ENCODE peak calls at places on chromosome X, in eight cellular contexts. N, P, C, R, Y, I, K and F are unnamed samples. For H3K36me3, the result is how much of the 10 kb centered on the place peaks cover.

GRCh38 chrX:129726307-129727111 is 12.3 kb upstream of the XPNPEP2 start:
- DNase-seq in R (peak), P (peak), Y (peak), N (peak), I (peak), K (no peak), C (no peak), F (peak)

GRCh38 chrX:18871970-18872369 is 111.9 kb downstream of the PHKA2 start:
- DNase-seq in C (no peak), N (no peak), K (no peak), I (no peak), Y (no peak), P (no peak), R (no peak), F (no peak)

GRCh38 chrX:9269134-9269533 is 195.7 kb upstream of the TBL1X start:
- DNase-seq in Y (no peak), I (no peak), K (no peak), N (no peak), P (no peak), R (no peak), C (no peak), F (no peak)

GRCh38 chrX:11190745-11191510 is 79.8 kb downstream of the HCCS start:
- DNase-seq in P (no peak), I (no peak), R (no peak), N (no peak), K (no peak), Y (no peak), C (no peak), F (peak)

GRCh38 chrX:41616935-41617334 is 71.8 kb upstream of the GPR34 start:
- DNase-seq in I (no peak), P (no peak), C (no peak), K (no peak), Y (no peak), R (no peak), N (no peak), F (no peak)

GRCh38 chrX:97672608-97673007 is 788.9 kb downstream of the RPA4 start:
- DNase-seq in P (no peak), Y (no peak), N (no peak), K (no peak), C (no peak), R (no peak), I (no peak), F (no peak)

GRCh38 chrX:38138157-38138556 is 82.5 kb downstream of the SRPX start:
- DNase-seq in K (no peak), Y (no peak), I (no peak), C (no peak), P (no peak), R (no peak), N (no peak), F (no peak)

GRCh38 chrX:258291-259040 is 22.7 kb upstream of the PLCXD1 start:
- DNase-seq in N (no peak), P (no peak), C (no peak), R (no peak), K (peak), Y (no peak), I (no peak), F (no peak)

GRCh38 chrX:48083212-48083611 is 11.8 kb upstream of the ZNF630 start:
- DNase-seq in K (no peak), I (peak), R (peak), P (peak), Y (peak), C (no peak), N (peak), F (peak)

GRCh38 chrX:71178908-71179307 is 34.3 kb downstream of the NLGN3 start:
- DNase-seq in R (no peak), I (peak), C (peak), K (no peak), Y (peak), N (peak), P (peak), F (peak)

GRCh38 chrX:47723083-47723482 is 64.1 kb upstream of the UXT start:
- DNase-seq in P (no peak), K (no peak), N (no peak), I (no peak), C (no peak), R (no peak), Y (no peak), F (no peak)

DNA sequence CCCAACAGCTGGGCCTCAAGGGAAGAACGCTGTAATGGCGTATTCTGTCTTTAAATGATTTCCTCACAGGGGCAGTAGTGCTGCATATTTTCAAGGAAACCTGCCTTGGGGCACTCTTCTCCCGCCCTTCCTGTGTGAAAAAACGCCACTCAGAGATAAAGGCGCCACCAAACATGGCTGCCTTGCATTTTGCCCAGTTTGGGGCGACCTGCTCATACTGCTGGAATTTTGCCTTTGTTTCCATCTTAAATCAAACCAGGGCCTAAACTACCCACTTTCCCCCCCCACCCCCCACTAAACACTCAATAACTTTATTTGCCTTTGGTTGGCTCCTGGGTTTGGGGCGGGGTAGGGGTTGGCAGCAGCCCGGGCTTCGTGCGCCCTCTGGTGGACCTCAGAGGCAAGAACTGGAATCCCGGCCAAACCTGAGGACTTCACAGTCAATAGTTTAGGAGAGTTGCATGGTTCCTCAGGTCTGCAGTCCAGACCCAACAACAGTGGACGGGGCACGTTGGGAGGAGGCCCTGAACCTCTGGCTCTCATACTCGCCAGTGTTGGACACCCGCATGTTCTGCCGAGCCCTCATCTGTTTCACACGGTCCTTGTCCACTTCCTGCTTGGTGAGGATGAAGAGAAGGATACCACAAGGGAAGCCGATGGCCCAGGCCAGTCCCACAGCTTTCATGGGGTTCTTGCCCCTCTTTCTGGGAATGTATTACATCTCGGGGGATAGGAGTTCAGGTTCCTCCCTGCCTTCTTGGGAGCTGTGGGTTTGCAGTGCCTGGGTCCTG is 220.1 kb upstream of the STK26 start:
- DNase-seq in R (no peak), P (no peak), K (no peak), N (no peak), C (peak), I (peak), Y (no peak), F (no peak)
- H3K4me3 ChIP-seq in R (no peak), P (no peak), K (no peak), N (peak), C (peak), I (no peak), Y (no peak), F (no peak)

DNA sequence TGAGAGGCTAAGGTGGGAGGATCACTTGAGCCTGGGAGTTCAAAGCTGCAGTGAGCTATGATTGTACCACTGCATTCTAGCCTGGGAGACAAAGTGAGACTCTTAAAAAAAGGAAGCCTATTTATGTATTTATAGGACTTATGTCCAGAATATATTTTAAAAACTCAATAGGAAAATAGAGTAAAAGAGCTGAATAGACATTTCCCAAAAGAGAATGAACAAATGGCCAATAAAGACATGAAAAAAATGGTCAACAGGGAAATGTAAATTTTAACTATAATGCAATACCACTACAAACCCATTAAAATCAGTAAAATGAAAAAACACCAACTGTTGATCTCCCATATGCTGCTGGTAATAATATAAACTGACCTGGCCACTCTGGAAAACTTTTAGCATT is 115.0 kb downstream of the HUWE1 start:
- DNase-seq in N (no peak), P (no peak), K (no peak), I (no peak), R (no peak), Y (no peak), C (no peak), F (no peak)
- H3K36me3 ChIP-seq in N (under half), P (under half), K (under half), I (half or more), R (half or more), Y (half or more), C (under half), F (under half)

GRCh38 chrX:63784902-63785692 is at the start of gene ARHGEF9:
- DNase-seq in R (peak), I (no peak), P (no peak), C (no peak), N (peak), K (peak), Y (peak), F (peak)

GRCh38 chrX:63784346-63784901 is 590 bp downstream of the ARHGEF9 start:
- DNase-seq in R (no peak), Y (no peak), I (no peak), N (no peak), C (no peak), K (no peak), P (no peak), F (peak)
- H3K4me3 ChIP-seq in R (peak), Y (peak), I (no peak), N (peak), C (no peak), K (peak), P (peak), F (no peak)

GRCh38 chrX:53599781-53600396 is 86.6 kb downstream of the HUWE1 start:
- DNase-seq in R (no peak), I (no peak), P (no peak), Y (no peak), N (no peak), K (no peak), C (no peak), F (no peak)
- H3K36me3 ChIP-seq in R (under half), I (half or more), P (under half), Y (under half), N (under half), K (under half), C (under half), F (under half)

GRCh38 chrX:138519296-138519695 is 192.2 kb downstream of the FGF13 start:
- DNase-seq in Y (no peak), P (no peak), K (no peak), I (no peak), N (no peak), R (no peak), C (no peak), F (no peak)
- H3K4me3 ChIP-seq in Y (no peak), P (no peak), K (no peak), I (no peak), N (no peak), R (no peak), C (no peak), F (no peak)

GRCh38 chrX:40061871-40062524 is 35.8 kb downstream of the BCOR start:
- DNase-seq in P (no peak), Y (no peak), K (no peak), C (no peak), N (no peak), R (no peak), I (no peak), F (no peak)
- H3K36me3 ChIP-seq in P (under half), Y (under half), K (under half), C (under half), N (half or more), R (under half), I (half or more), F (under half)